ENCODE peak calls at places on chromosomes 1 and 21, in five cellular contexts. F is activated effector memory CD4-positive, alpha-beta T cell treated with Interleukin-2 at 50 U/mL for 16 hours; Q is Jurkat, Clone E6-1; S is transverse colon; O is cardiac muscle cell. M is an unnamed sample.

GRCh38 chr1:45557422-45557944 is 6.9 kb downstream of the AKR1A1 start:
- DNase-seq in F (no peak), Q (no peak), S (no peak), O (no peak), M (no peak)

GRCh38 chr1:246152986-246153431 is 354.1 kb downstream of the SMYD3 start:
- DNase-seq in F (no peak), Q (no peak), S (no peak), O (peak; percentile 23), M (no peak)

GRCh38 chr1:79264285-79264684 is 257.8 kb upstream of the ADGRL4 start:
- DNase-seq in F (no peak), Q (no peak), S (no peak), O (no peak), M (no peak)

GRCh38 chr1:214022810-214023425 is 35.1 kb downstream of the PROX1 start:
- DNase-seq in F (no peak), Q (no peak), S (no peak), O (no peak), M (no peak)

GRCh38 chr21:45607021-45607921 is 36.3 kb upstream of the PCBP3 start:
- DNase-seq in F (no peak), Q (no peak), S (no peak), O (peak; percentile 20), M (no peak)

GRCh38 chr1:230333590-230334446 is 92.3 kb downstream of the PGBD5 start:
- DNase-seq in F (no peak), Q (no peak), S (no peak), O (no peak), M (no peak)

GRCh38 chr1:202311880-202312635 is 29.7 kb downstream of the UBE2T start:
- DNase-seq in F (no peak), Q (no peak), S (no peak), O (peak; percentile 43), M (no peak)

GRCh38 chr1:16905112-16905855 is 9.5 kb downstream of the RNU1-2 start:
- DNase-seq in F (no peak), Q (peak; percentile 95), S (peak; percentile 54), O (peak; percentile 95), M (peak; percentile 35)

GRCh38 chr1:171355727-171356126 is 41.7 kb downstream of the FMO4 start:
- DNase-seq in F (no peak), Q (no peak), S (no peak), O (peak; percentile 63), M (no peak)

GRCh38 chr1:112533029-112533428 is 24.3 kb downstream of the WNT2B start:
- DNase-seq in F (no peak), Q (no peak), S (no peak), O (no peak), M (no peak)

GRCh38 chr1:109793486-109794318 is 30.0 kb upstream of the EPS8L3 start:
- DNase-seq in F (no peak), Q (no peak), S (peak; percentile 80), O (peak; percentile 88), M (peak; percentile 64)

GRCh38 chr1:41319803-41320711 is 41.2 kb upstream of the FOXO6 start:
- DNase-seq in F (no peak), Q (no peak), S (no peak), O (no peak), M (no peak)

M was measured in AG08395.